ENCODE peak calls at places on chromosomes 12 and 14, in eight cellular contexts. B, X, L, G, F, O, T and H are unnamed samples.

GRCh38 chr14:47705683-47706082 is 30.3 kb upstream of the MDGA2 start:
- DNase-seq in B (no peak), G (no peak), O (no peak), F (no peak), T (no peak), X (no peak), L (no peak), H (no peak)

GRCh38 chr12:121328620-121329019 is 23.6 kb downstream of the ANAPC5 start:
- DNase-seq in G (no peak), L (no peak), O (no peak), X (no peak), F (no peak), B (no peak), T (no peak), H (no peak)

GRCh38 chr14:36747411-36748184 is 85.9 kb downstream of the PAX9 start:
- DNase-seq in B (peak; percentile 25), F (no peak), G (no peak), X (no peak), L (no peak), T (no peak), O (no peak), H (no peak)

GRCh38 chr12:120257041-120257821 is 8.3 kb downstream of the PXN start:
- DNase-seq in G (peak; percentile 84), L (peak; percentile 39), O (no peak), B (no peak), T (peak; percentile 86), F (no peak), X (peak; percentile 89), H (no peak)

GRCh38 chr12:13197526-13198141 is 1.1 kb downstream of the EMP1 start:
- DNase-seq in L (no peak), F (no peak), G (no peak), T (no peak), B (no peak), O (no peak), X (no peak), H (no peak)

GRCh38 chr12:4355843-4356327 is 23.6 kb downstream of the FGF23 start:
- DNase-seq in X (peak; percentile 42), G (no peak), T (no peak), L (peak; percentile 66), F (no peak), B (peak; percentile 22), O (no peak), H (peak; percentile 24)

GRCh38 chr12:15276088-15276698 is 46.1 kb upstream of the PTPRO start:
- DNase-seq in L (peak; percentile 37), B (peak; percentile 14), G (no peak), O (no peak), F (no peak), T (no peak), X (peak; percentile 34), H (no peak)

GRCh38 chr12:129296636-129297035 is 443.4 kb downstream of the GLT1D1 start:
- DNase-seq in L (no peak), T (no peak), G (no peak), X (no peak), B (no peak), F (no peak), O (no peak), H (no peak)

GRCh38 chr14:103537175-103537990 is 8.4 kb downstream of the TRMT61A start:
- DNase-seq in X (no peak), L (no peak), F (no peak), T (no peak), B (no peak), G (no peak), O (peak; percentile 32), H (no peak)

GRCh38 chr12:19553177-19553576 is 113.9 kb downstream of the AEBP2 start:
- DNase-seq in G (no peak), T (no peak), B (no peak), L (peak; percentile 23), F (no peak), X (no peak), O (no peak), H (no peak)

GRCh38 chr14:24436355-24437019 is 6.1 kb downstream of the SDR39U1 start:
- DNase-seq in G (peak; percentile 49), L (peak; percentile 45), F (no peak), T (peak; percentile 67), O (no peak), B (peak; percentile 76), X (peak; percentile 43), H (peak; percentile 19)

GRCh38 chr12:123223241-123223668 is 9.7 kb downstream of the MPHOSPH9 start:
- DNase-seq in L (no peak), O (no peak), G (no peak), B (no peak), F (no peak), T (no peak), X (no peak), H (no peak)

GRCh38 chr12:101773560-101774206 is 34.4 kb upstream of the SYCP3 start:
- DNase-seq in G (peak; percentile 34), L (peak; percentile 49), T (peak; percentile 27), O (peak; percentile 44), F (peak; percentile 41), X (peak; percentile 56), B (peak; percentile 78), H (peak; percentile 55)

GRCh38 chr14:94974893-94975292 is 182.4 kb downstream of the DICER1 start:
- DNase-seq in L (no peak), G (no peak), O (no peak), T (no peak), X (no peak), F (no peak), B (no peak), H (no peak)

GRCh38 chr14:54194501-54194900 is 202.3 kb upstream of the CDKN3 start:
- DNase-seq in O (no peak), G (no peak), B (no peak), F (no peak), L (no peak), X (no peak), T (no peak), H (no peak)

GRCh38 chr12:106223485-106224391 is 24.1 kb downstream of the CKAP4 start:
- DNase-seq in F (no peak), L (peak; percentile 66), G (no peak), X (peak; percentile 59), T (no peak), B (peak; percentile 69), O (peak; percentile 67), H (no peak)

GRCh38 chr12:3564411-3564810 is 73.4 kb downstream of the PRMT8 start:
- DNase-seq in F (no peak), X (no peak), O (no peak), T (no peak), B (no peak), L (no peak), G (no peak), H (no peak)

GRCh38 chr14:106790189-106791036 is 1264.0 kb downstream of the TMEM121 start:
- DNase-seq in L (peak; percentile 81), O (peak; percentile 85), F (no peak), X (no peak), B (peak; percentile 90), G (no peak), T (no peak), H (peak; percentile 39)

GRCh38 chr12:108573310-108573709 is 10.9 kb downstream of the ISCU start:
- DNase-seq in G (no peak), L (no peak), O (no peak), T (no peak), X (no peak), F (peak; percentile 69), B (no peak), H (no peak)

GRCh38 chr12:92703777-92704176 is 988 bp downstream of the PLEKHG7 start:
- DNase-seq in O (no peak), T (no peak), G (no peak), L (no peak), B (no peak), F (no peak), X (no peak), H (no peak)

GRCh38 chr12:92698466-92698865 is 4.3 kb upstream of the PLEKHG7 start:
- DNase-seq in O (no peak), F (no peak), G (no peak), T (no peak), L (no peak), X (no peak), B (no peak), H (no peak)

GRCh38 chr12:92701441-92701840 is 1.3 kb upstream of the PLEKHG7 start:
- DNase-seq in G (no peak), X (no peak), B (no peak), T (no peak), L (no peak), O (no peak), F (no peak), H (no peak)

GRCh38 chr12:92706594-92706993 is 3.8 kb downstream of the PLEKHG7 start:
- DNase-seq in L (no peak), B (no peak), F (no peak), X (no peak), T (no peak), O (no peak), G (no peak), H (no peak)

GRCh38 chr12:92702754-92703679 is at the start of gene PLEKHG7:
- DNase-seq in X (no peak), F (peak; percentile 80), L (no peak), T (no peak), B (peak; percentile 3), O (peak; percentile 34), G (no peak), H (peak; percentile 65)
- H3K4me3 ChIP-seq in X (no peak within 1 kb of the TSS), F (peak within 1 kb of the TSS; percentile 69), L (no peak within 1 kb of the TSS), T (no peak within 1 kb of the TSS), B (no peak within 1 kb of the TSS), O (peak within 1 kb of the TSS; percentile 16), G (no peak within 1 kb of the TSS), H (peak within 1 kb of the TSS; percentile 71)

GRCh38 chr12:114064497-114064896 is 98.4 kb upstream of the RBM19 start:
- DNase-seq in X (no peak), F (no peak), O (no peak), B (no peak), T (no peak), L (no peak), G (no peak), H (no peak)

GRCh38 chr12:114063435-114063834 is 97.3 kb upstream of the RBM19 start:
- DNase-seq in F (no peak), O (no peak), L (no peak), X (no peak), G (no peak), B (no peak), T (no peak), H (no peak)
- TF ChIP-seq CTCF in F (no peak), O (no peak), L (no peak), X (no peak), G (no peak), B (no peak), T (no peak), H (no peak)

GRCh38 chr12:133124674-133125073 is 5.4 kb downstream of the ZNF891 start:
- DNase-seq in L (no peak), T (no peak), B (no peak), G (no peak), F (no peak), O (no peak), X (no peak), H (no peak)
- H3K4me3 ChIP-seq in L (no peak overlapping the region), T (no peak overlapping the region), B (no peak overlapping the region), G (no peak overlapping the region), F (no peak overlapping the region), O (no peak overlapping the region), X (no peak overlapping the region), H (no peak overlapping the region)

GRCh38 chr12:66548338-66549049 is 130.4 kb downstream of the GRIP1 start:
- DNase-seq in L (no peak), X (no peak), T (no peak), F (no peak), G (no peak), O (no peak), B (peak; percentile 59), H (no peak)

GRCh38 chr12:66550626-66551025 is 128.2 kb downstream of the GRIP1 start:
- DNase-seq in T (no peak), X (no peak), L (no peak), O (no peak), F (no peak), G (no peak), B (peak; percentile 18), H (no peak)

GRCh38 chr12:66552753-66553152 is 126.1 kb downstream of the GRIP1 start:
- DNase-seq in B (no peak), X (peak; percentile 16), O (no peak), L (no peak), G (no peak), F (no peak), T (no peak), H (no peak)

GRCh38 chr12:66549050-66549389 is 129.9 kb downstream of the GRIP1 start:
- DNase-seq in O (no peak), L (no peak), G (no peak), X (no peak), T (no peak), B (no peak), F (no peak), H (no peak)
- TF ChIP-seq CTCF in O (no peak), L (no peak), G (no peak), X (no peak), T (no peak), B (peak; percentile 55), F (no peak), H (no peak)